ENCODE peak calls at places on chromosomes 7 and 10, in eight cellular contexts. One of them, this sample, is unnamed.

GRCh38 chr10:31419394-31420063 is 100.5 kb downstream of the ZEB1 start:
- DNase-seq in A549: no peak
- DNase-seq in foreskin fibroblast: peak
- DNase-seq in AG09309: peak
- DNase-seq in cardiac muscle cell: no peak
- DNase-seq in Panc1: no peak
- DNase-seq in brain microvascular endothelial cell: peak
- DNase-seq in cardiac fibroblast: peak
- DNase-seq in this sample: peak

GRCh38 chr7:66379761-66380160 is 174.6 kb downstream of the TPST1 start:
- DNase-seq in A549: no peak
- DNase-seq in foreskin fibroblast: peak
- DNase-seq in AG09309: no peak
- DNase-seq in cardiac muscle cell: no peak
- DNase-seq in Panc1: no peak
- DNase-seq in brain microvascular endothelial cell: peak
- DNase-seq in cardiac fibroblast: peak
- DNase-seq in this sample: peak

GRCh38 chr10:5812283-5813090 is 747 bp downstream of the GDI2 start:
- DNase-seq in A549: peak
- DNase-seq in foreskin fibroblast: no peak
- DNase-seq in AG09309: no peak
- DNase-seq in cardiac muscle cell: peak
- DNase-seq in Panc1: no peak
- DNase-seq in brain microvascular endothelial cell: no peak
- DNase-seq in cardiac fibroblast: peak
- DNase-seq in this sample: peak

GRCh38 chr7:67625257-67625713 is 628.7 kb downstream of the TYW1 start:
- DNase-seq in A549: peak
- DNase-seq in foreskin fibroblast: peak
- DNase-seq in AG09309: no peak
- DNase-seq in cardiac muscle cell: peak
- DNase-seq in Panc1: peak
- DNase-seq in brain microvascular endothelial cell: peak
- DNase-seq in cardiac fibroblast: peak
- DNase-seq in this sample: peak

GRCh38 chr7:10821156-10821555 is 152.5 kb upstream of the PHF14 start:
- DNase-seq in A549: no peak
- DNase-seq in foreskin fibroblast: no peak
- DNase-seq in AG09309: no peak
- DNase-seq in cardiac muscle cell: no peak
- DNase-seq in Panc1: no peak
- DNase-seq in brain microvascular endothelial cell: no peak
- DNase-seq in cardiac fibroblast: no peak
- DNase-seq in this sample: no peak

GRCh38 chr7:88928266-88928665 is 132.7 kb upstream of the TEX47 start:
- DNase-seq in A549: no peak
- DNase-seq in foreskin fibroblast: no peak
- DNase-seq in AG09309: no peak
- DNase-seq in cardiac muscle cell: peak
- DNase-seq in Panc1: no peak
- DNase-seq in brain microvascular endothelial cell: no peak
- DNase-seq in cardiac fibroblast: no peak
- DNase-seq in this sample: no peak

GRCh38 chr10:124328514-124329220 is 90.1 kb downstream of the OAT start:
- DNase-seq in A549: no peak
- DNase-seq in foreskin fibroblast: no peak
- DNase-seq in AG09309: no peak
- DNase-seq in cardiac muscle cell: no peak
- DNase-seq in Panc1: no peak
- DNase-seq in brain microvascular endothelial cell: no peak
- DNase-seq in cardiac fibroblast: no peak
- DNase-seq in this sample: no peak

GRCh38 chr7:143385891-143386781 is 5.0 kb downstream of the ZYX start:
- DNase-seq in A549: no peak
- DNase-seq in foreskin fibroblast: no peak
- DNase-seq in AG09309: no peak
- DNase-seq in cardiac muscle cell: no peak
- DNase-seq in Panc1: no peak
- DNase-seq in brain microvascular endothelial cell: peak
- DNase-seq in cardiac fibroblast: peak
- DNase-seq in this sample: no peak

GRCh38 chr10:83991986-83992753 is 147.1 kb upstream of the GHITM start:
- DNase-seq in A549: peak
- DNase-seq in foreskin fibroblast: no peak
- DNase-seq in AG09309: no peak
- DNase-seq in cardiac muscle cell: peak
- DNase-seq in Panc1: no peak
- DNase-seq in brain microvascular endothelial cell: no peak
- DNase-seq in cardiac fibroblast: peak
- DNase-seq in this sample: no peak

GRCh38 chr7:149828357-149829309 is 9.5 kb upstream of the ZNF862 start:
- DNase-seq in A549: no peak
- DNase-seq in foreskin fibroblast: no peak
- DNase-seq in AG09309: no peak
- DNase-seq in cardiac muscle cell: no peak
- DNase-seq in Panc1: no peak
- DNase-seq in brain microvascular endothelial cell: no peak
- DNase-seq in cardiac fibroblast: no peak
- DNase-seq in this sample: no peak

GRCh38 chr7:265192-265997 is 24.6 kb upstream of the FOXL3 start:
- DNase-seq in A549: no peak
- DNase-seq in foreskin fibroblast: no peak
- DNase-seq in AG09309: no peak
- DNase-seq in cardiac muscle cell: no peak
- DNase-seq in Panc1: no peak
- DNase-seq in brain microvascular endothelial cell: no peak
- DNase-seq in cardiac fibroblast: no peak
- DNase-seq in this sample: no peak

GRCh38 chr7:264541-265191 is 25.3 kb upstream of the FOXL3 start:
- DNase-seq in A549: peak
- DNase-seq in foreskin fibroblast: no peak
- DNase-seq in AG09309: no peak
- DNase-seq in cardiac muscle cell: no peak
- DNase-seq in Panc1: no peak
- DNase-seq in brain microvascular endothelial cell: no peak
- DNase-seq in cardiac fibroblast: no peak
- DNase-seq in this sample: no peak

GRCh38 chr7:265998-266850 is 23.7 kb upstream of the FOXL3 start:
- DNase-seq in A549: no peak
- DNase-seq in foreskin fibroblast: no peak
- DNase-seq in AG09309: no peak
- DNase-seq in cardiac muscle cell: no peak
- DNase-seq in Panc1: no peak
- DNase-seq in brain microvascular endothelial cell: no peak
- DNase-seq in cardiac fibroblast: no peak
- DNase-seq in this sample: no peak

GRCh38 chr7:268991-269390 is 21.0 kb upstream of the FOXL3 start:
- DNase-seq in A549: no peak
- DNase-seq in foreskin fibroblast: no peak
- DNase-seq in AG09309: no peak
- DNase-seq in cardiac muscle cell: no peak
- DNase-seq in Panc1: no peak
- DNase-seq in brain microvascular endothelial cell: no peak
- DNase-seq in cardiac fibroblast: no peak
- DNase-seq in this sample: no peak

DNA sequence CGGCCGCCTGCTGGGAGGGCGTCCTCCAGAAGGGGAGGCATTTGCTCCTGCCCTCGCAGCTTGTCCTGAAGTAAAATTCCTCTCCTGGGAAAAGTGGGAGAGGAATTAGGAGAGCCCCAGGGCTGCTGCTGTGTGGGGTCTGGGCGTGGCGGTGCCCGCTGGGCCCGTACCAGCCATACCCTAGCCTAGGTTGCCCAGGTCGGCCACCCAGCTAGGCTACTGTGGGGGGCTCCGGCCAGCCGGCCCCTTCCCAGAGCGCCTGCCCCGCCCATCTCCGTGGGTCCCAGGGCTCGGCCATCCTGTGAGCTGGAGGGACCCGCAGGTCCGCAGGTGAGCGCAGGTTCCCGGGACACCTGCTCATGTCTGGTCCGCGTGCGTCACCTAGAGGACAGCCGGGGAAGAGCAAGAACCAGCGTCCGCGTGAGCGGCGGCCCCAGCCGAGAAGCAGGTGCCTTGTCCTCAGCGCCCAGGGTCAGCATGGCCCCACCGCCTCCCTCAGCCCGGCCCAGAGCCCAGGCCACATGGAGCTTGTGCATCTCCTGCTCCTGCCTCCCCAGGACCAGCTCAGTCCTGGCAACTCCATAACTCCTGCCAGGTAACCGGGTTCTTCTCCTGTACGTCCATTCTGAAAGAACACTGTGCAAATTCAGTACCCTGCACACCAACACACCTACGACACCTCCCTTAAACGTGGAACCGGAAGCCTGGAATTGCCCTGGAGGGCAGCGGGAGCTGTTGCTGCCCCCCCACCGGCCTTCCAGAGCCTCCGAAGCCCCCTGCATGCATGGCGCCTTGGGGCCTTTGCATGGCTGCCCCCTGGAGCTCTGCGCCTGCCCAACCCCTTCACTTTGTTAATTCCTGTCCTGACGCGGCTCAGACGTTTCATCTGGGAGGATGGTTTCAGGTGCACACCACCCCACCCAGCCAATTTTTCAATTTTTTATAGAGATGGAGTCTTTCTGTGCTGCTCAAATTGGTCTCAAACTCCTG is 22.8 kb upstream of the FOXL3 start:
- DNase-seq in A549: no peak
- DNase-seq in foreskin fibroblast: no peak
- DNase-seq in AG09309: no peak
- DNase-seq in cardiac muscle cell: peak
- DNase-seq in Panc1: no peak
- DNase-seq in brain microvascular endothelial cell: no peak
- DNase-seq in cardiac fibroblast: no peak
- DNase-seq in this sample: no peak
- TF ChIP-seq CTCF in A549: no peak
- TF ChIP-seq CTCF in foreskin fibroblast: no peak
- TF ChIP-seq CTCF in AG09309: peak
- TF ChIP-seq CTCF in cardiac muscle cell: peak
- TF ChIP-seq CTCF in Panc1: peak
- TF ChIP-seq CTCF in brain microvascular endothelial cell: peak
- TF ChIP-seq CTCF in cardiac fibroblast: peak
- TF ChIP-seq CTCF in this sample: peak

DNA sequence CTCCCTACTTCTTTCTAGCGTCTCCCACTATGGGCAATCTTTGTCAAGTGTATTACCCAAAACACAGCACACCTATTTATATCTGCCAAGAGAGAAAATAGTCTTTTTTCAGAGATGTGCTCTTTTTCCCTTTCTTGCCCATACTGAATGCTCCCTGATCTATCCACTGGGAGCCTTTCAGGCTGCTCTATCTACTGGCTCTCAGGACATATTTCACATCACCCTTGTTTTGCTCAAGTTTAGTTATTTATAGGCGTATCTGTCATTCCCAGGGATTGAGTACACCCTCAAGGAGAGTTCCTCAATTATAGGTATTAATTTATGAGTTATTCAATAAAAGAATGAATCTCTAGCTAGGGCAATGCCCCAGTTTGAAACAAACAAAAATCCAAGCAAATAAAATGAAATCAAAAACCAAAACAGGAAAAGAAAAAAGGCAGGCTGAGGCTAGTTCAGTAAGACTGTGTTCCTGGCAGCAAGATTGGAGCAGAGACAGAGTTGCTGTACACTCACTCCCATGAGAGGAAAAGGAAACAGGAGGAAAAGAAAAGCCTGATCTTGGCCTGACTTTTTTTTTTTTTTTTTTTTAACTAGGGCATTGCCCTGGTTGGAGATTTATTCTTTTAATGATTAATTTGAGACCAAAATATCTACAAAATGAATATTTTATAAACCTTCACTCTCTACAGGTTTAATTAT is 665.9 kb upstream of the PCDH15 start:
- DNase-seq in A549: no peak
- DNase-seq in foreskin fibroblast: no peak
- DNase-seq in AG09309: no peak
- DNase-seq in cardiac muscle cell: no peak
- DNase-seq in Panc1: no peak
- DNase-seq in brain microvascular endothelial cell: no peak
- DNase-seq in cardiac fibroblast: no peak
- DNase-seq in this sample: no peak
- H3K4me3 ChIP-seq in A549: no peak
- H3K4me3 ChIP-seq in foreskin fibroblast: no peak
- H3K4me3 ChIP-seq in AG09309: no peak
- H3K4me3 ChIP-seq in cardiac muscle cell: no peak
- H3K4me3 ChIP-seq in Panc1: no peak
- H3K4me3 ChIP-seq in brain microvascular endothelial cell: no peak
- H3K4me3 ChIP-seq in cardiac fibroblast: no peak
- H3K4me3 ChIP-seq in this sample: no peak

DNA sequence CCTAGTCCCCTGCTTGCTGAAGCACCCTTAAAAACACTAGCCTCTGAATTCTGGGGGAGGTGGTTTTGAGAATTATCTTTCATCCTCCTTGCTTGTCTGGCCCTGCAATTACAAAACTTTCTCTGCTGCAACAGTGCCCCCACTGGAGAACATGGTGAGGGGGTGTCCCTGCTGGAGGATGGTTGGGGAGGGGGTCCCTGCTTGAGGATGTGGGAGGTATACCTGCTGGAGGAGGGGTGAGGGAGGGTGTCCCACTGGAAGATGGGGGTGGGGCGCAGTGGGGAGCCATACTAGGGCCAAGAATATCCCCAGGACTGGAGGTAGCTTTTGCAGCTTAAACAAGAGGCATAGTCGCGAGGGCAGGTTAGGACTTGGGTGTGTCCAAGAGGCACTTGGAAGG is 3.2 kb upstream of the POLM start:
- DNase-seq in A549: no peak
- DNase-seq in foreskin fibroblast: no peak
- DNase-seq in AG09309: no peak
- DNase-seq in cardiac muscle cell: no peak
- DNase-seq in Panc1: no peak
- DNase-seq in brain microvascular endothelial cell: no peak
- DNase-seq in cardiac fibroblast: no peak
- DNase-seq in this sample: no peak
- TF ChIP-seq CTCF in A549: no peak
- TF ChIP-seq CTCF in foreskin fibroblast: no peak
- TF ChIP-seq CTCF in AG09309: peak
- TF ChIP-seq CTCF in cardiac muscle cell: no peak
- TF ChIP-seq CTCF in Panc1: no peak
- TF ChIP-seq CTCF in brain microvascular endothelial cell: peak
- TF ChIP-seq CTCF in cardiac fibroblast: no peak
- TF ChIP-seq CTCF in this sample: peak

DNA sequence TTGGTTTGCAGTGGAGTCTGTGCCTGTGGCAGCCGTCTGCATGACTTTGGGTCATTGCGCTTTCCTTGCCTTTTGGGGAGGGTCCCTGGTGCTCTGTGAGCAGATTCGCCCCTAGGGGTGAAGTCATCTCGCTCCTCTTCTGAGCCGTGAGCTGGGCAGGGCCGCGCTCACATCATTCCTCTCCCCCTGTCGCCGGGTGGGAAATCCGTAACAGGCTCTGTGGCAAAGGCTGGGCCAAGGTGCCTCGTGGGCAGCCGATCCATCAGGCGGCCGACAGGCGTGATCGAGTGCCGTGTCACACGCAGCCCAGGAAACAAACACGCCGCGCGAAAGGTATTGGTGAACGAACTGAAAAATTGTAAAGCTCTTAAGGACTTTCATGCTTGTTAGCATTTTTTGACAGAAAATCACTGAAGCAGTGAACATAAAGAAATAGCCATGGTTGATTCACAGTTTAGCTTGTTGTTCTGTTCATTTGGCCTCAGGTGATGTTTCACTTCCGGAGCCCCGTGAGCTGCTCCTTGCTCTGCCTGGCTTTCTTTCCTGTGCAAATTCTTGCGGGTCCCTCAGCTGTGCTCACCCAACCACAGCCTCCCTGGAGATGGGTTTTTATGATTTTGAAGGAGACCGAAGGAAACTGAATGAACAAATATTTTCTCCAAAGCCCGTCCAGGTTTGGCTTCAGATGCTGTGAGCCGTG is 122.1 kb downstream of the NKX6-2 start:
- DNase-seq in A549: no peak
- DNase-seq in foreskin fibroblast: no peak
- DNase-seq in AG09309: no peak
- DNase-seq in cardiac muscle cell: no peak
- DNase-seq in Panc1: no peak
- DNase-seq in brain microvascular endothelial cell: no peak
- DNase-seq in cardiac fibroblast: no peak
- DNase-seq in this sample: no peak
- H3K4me3 ChIP-seq in A549: no peak
- H3K4me3 ChIP-seq in foreskin fibroblast: no peak
- H3K4me3 ChIP-seq in AG09309: no peak
- H3K4me3 ChIP-seq in cardiac muscle cell: no peak
- H3K4me3 ChIP-seq in Panc1: no peak
- H3K4me3 ChIP-seq in brain microvascular endothelial cell: no peak
- H3K4me3 ChIP-seq in cardiac fibroblast: no peak
- H3K4me3 ChIP-seq in this sample: no peak